ENCODE peak calls at places on chromosomes 1 and 21, in eight cellular contexts. Y is uterus, T is stomach, N is psoas muscle, F is mesendoderm, X is lung, C is SK-N-SH, P is upper lobe of left lung. R is an unnamed sample.

GRCh38 chr21:14955936-14956520 is 108.8 kb downstream of the NRIP1 start:
- DNase-seq in P (no peak), F (no peak), N (no peak), C (no peak), Y (no peak), X (no peak), T (no peak), R (no peak)

GRCh38 chr1:240687820-240688219 is 75.9 kb upstream of the GREM2 start:
- DNase-seq in T (no peak), C (no peak), Y (no peak), P (no peak), X (no peak), F (no peak), N (no peak), R (no peak)

GRCh38 chr1:5968161-5968736 is 24.0 kb downstream of the NPHP4 start:
- DNase-seq in P (no peak), F (no peak), X (no peak), T (no peak), N (no peak), Y (no peak), C (no peak), R (no peak)

GRCh38 chr1:225689882-225690459 is 37.0 kb upstream of the ENAH start:
- DNase-seq in Y (no peak), C (no peak), T (no peak), N (no peak), X (no peak), F (no peak), P (no peak), R (no peak)

GRCh38 chr1:104264506-104264905 is 514.8 kb downstream of the AMY1C start:
- DNase-seq in C (peak; percentile 11), P (no peak), X (no peak), N (no peak), T (no peak), F (no peak), Y (no peak), R (no peak)

GRCh38 chr1:19398309-19398760 is 86.2 kb downstream of the SLC66A1 start:
- DNase-seq in N (no peak), C (no peak), T (no peak), P (no peak), F (peak; percentile 40), Y (peak; percentile 53), X (peak; percentile 47), R (no peak)

GRCh38 chr21:20083336-20083735 is 914.9 kb upstream of the NCAM2 start:
- DNase-seq in P (no peak), N (no peak), F (peak; percentile 1), Y (no peak), C (no peak), T (no peak), X (no peak), R (no peak)

GRCh38 chr1:169049258-169049936 is 57.1 kb upstream of the ATP1B1 start:
- DNase-seq in F (no peak), Y (no peak), T (no peak), X (no peak), P (no peak), C (no peak), N (no peak), R (peak; percentile 21)

GRCh38 chr1:100462291-100463040 is 75.5 kb upstream of the GPR88 start:
- DNase-seq in Y (no peak), C (no peak), X (no peak), N (no peak), T (no peak), F (no peak), P (no peak), R (no peak)

GRCh38 chr1:231596337-231596791 is 30.2 kb upstream of the DISC1 start:
- DNase-seq in P (no peak), N (no peak), C (no peak), T (no peak), X (no peak), F (peak; percentile 6), Y (no peak), R (no peak)

GRCh38 chr1:40316595-40317393 is at the start of gene COL9A2:
- DNase-seq in N (peak; percentile 27), F (peak; percentile 63), P (peak; percentile 90), X (no peak), T (peak; percentile 54), C (peak; percentile 85), Y (no peak), R (peak; percentile 64)

GRCh38 chr1:40315795-40316594 is 1.1 kb downstream of the COL9A2 start:
- DNase-seq in X (no peak), T (no peak), F (peak; percentile 89), P (peak; percentile 77), Y (no peak), C (peak; percentile 71), N (no peak), R (no peak)

GRCh38 chr1:40318970-40319621 is 2.0 kb upstream of the COL9A2 start:
- DNase-seq in F (no peak), N (no peak), C (no peak), X (no peak), P (no peak), T (no peak), Y (no peak), R (no peak)

GRCh38 chr1:40318476-40318875 is 1.4 kb upstream of the COL9A2 start:
- DNase-seq in F (no peak), C (no peak), Y (no peak), X (no peak), P (no peak), N (no peak), T (no peak), R (no peak)

DNA sequence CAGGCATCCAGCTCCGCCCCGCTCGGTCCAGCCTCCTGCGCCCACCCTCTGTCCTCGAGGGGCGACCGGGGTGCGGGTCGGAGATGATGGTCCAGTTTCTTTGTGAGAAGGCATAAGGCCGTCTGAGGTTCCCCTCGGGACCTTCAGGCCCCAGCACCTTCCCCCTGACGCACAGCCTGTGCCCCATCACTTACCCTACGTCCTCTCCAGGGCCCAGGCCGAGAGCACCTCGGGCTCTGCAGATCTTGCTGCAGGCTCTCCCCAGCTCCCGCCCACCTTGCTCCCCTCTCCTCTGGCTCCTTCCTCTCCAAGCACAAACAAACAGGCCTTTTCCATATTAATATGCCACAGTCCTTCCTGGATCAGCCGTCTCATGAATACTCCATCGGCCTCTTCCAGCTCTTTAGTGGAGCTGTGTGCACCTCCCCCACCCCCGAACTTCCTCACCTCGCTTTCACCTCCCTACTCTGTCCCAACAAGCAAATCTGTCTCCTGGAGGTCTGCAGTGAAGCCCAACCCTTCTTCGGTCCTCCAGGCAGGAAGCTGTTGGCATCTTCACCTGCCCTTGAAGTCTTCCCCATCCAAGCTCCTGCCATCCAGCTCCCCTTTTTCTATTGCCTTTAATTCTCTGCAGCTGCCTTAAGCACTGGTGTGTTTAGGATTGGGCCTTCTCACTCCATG is 448 bp upstream of the COL9A2 start:
- DNase-seq in T (no peak), F (peak; percentile 76), N (no peak), X (no peak), Y (no peak), P (no peak), C (no peak), R (no peak)
- H3K27me3 ChIP-seq in T (peaks cover 51% of the 10 kb centered on the region), F (no peaks in the 10 kb centered on the region), N (peaks cover 18% of the 10 kb centered on the region), X (no peaks in the 10 kb centered on the region), Y (peaks cover 7% of the 10 kb centered on the region), P (peaks cover 22% of the 10 kb centered on the region), C (no peaks in the 10 kb centered on the region), R (no peaks in the 10 kb centered on the region)

GRCh38 chr1:1356166-1356795 is 2.1 kb downstream of the MXRA8 start:
- DNase-seq in T (no peak), N (no peak), F (no peak), X (no peak), P (no peak), C (no peak), Y (no peak), R (no peak)
- H3K27ac ChIP-seq in T (peak overlapping the region; percentile 89), N (no peak overlapping the region), F (no peak overlapping the region), X (no peak overlapping the region), P (peak overlapping the region; percentile 81), C (no peak overlapping the region), Y (peak overlapping the region; percentile 96), R (no peak overlapping the region)

GRCh38 chr1:47554082-47554481 is 116.2 kb downstream of the FOXD2 start:
- DNase-seq in F (no peak), N (no peak), C (no peak), Y (no peak), P (no peak), T (no peak), X (no peak), R (no peak)
- H3K27me3 ChIP-seq in F (no peaks in the 10 kb centered on the region), N (peaks cover 2% of the 10 kb centered on the region), C (no peaks in the 10 kb centered on the region), Y (no peaks in the 10 kb centered on the region), P (no peaks in the 10 kb centered on the region), T (peaks cover 23% of the 10 kb centered on the region), X (no peaks in the 10 kb centered on the region), R (peaks cover 6% of the 10 kb centered on the region)

GRCh38 chr1:234981758-234982157 is 146.9 kb downstream of the TOMM20 start:
- DNase-seq in N (no peak), F (no peak), P (no peak), C (no peak), T (no peak), X (no peak), Y (no peak), R (no peak)
- H3K27ac ChIP-seq in N (peak overlapping the region; percentile 86), F (no peak overlapping the region), P (peak overlapping the region; percentile 91), C (peak overlapping the region; percentile 98), T (peak overlapping the region; percentile 95), X (peak overlapping the region; percentile 88), Y (peak overlapping the region; percentile 92), R (no peak overlapping the region)

GRCh38 chr1:208809876-208810275 is 565.7 kb upstream of the PLXNA2 start:
- DNase-seq in C (no peak), N (no peak), X (no peak), P (no peak), F (no peak), T (no peak), Y (no peak), R (no peak)
- H3K27me3 ChIP-seq in C (no peaks in the 10 kb centered on the region), N (peaks cover 2% of the 10 kb centered on the region), X (no peaks in the 10 kb centered on the region), P (no peaks in the 10 kb centered on the region), F (no peaks in the 10 kb centered on the region), T (no peaks in the 10 kb centered on the region), Y (no peaks in the 10 kb centered on the region), R (no peaks in the 10 kb centered on the region)

DNA sequence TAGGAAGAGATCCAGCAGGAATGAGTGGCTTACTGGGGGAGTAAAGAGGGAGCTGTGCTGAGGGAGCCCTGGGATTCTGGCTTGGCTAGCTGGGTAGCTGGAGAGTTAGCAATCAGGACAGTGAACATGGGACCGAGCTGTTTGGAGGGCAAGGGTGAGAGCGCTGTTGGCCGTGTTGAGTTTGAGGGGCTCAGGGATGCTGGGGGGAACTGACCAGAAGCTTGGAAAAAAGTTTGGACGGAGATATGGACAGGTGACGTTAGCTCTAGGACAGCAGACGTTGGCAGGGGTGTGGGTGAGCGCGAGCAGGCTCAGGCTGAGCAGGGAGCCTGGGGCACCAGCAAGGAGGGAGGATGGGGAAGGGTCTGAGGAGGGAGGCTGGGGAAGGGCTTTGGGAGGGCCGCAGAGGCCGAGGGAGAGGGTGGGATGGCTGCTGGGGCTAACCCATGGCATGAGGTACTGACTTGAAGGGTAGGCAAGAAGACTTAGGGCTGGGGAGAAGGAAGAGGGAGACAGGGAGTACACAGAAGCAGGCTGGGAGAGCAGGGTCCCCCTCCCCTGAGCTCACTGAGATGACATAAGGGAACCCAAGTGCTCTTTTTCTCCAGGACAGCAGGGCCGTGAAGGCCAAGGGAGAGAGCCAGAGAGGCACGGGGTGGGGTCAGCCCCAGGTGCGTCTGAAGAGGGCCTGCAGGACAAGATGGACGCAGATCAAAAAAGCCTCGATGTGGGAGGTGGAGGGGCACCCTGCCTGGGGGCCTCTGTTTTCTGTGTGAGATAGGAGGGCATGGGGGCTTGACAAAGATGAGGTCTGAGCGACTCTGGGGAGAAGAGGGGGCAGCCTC is 8.2 kb downstream of the SH2D2A start:
- DNase-seq in N (no peak), C (no peak), F (no peak), Y (no peak), X (no peak), T (no peak), P (peak; percentile 49), R (no peak)
- H3K27ac ChIP-seq in N (no peak overlapping the region), C (no peak overlapping the region), F (no peak overlapping the region), Y (no peak overlapping the region), X (no peak overlapping the region), T (no peak overlapping the region), P (no peak overlapping the region), R (peak overlapping the region; percentile 34)

GRCh38 chr1:184409011-184409410 is 22.2 kb downstream of the C1orf21 start:
- DNase-seq in Y (no peak), N (no peak), P (no peak), F (no peak), X (no peak), T (no peak), C (no peak), R (no peak)
- H3K27me3 ChIP-seq in Y (no peaks in the 10 kb centered on the region), N (no peaks in the 10 kb centered on the region), P (no peaks in the 10 kb centered on the region), F (no peaks in the 10 kb centered on the region), X (no peaks in the 10 kb centered on the region), T (no peaks in the 10 kb centered on the region), C (no peaks in the 10 kb centered on the region), R (peaks cover 4% of the 10 kb centered on the region)